ENCODE peak calls at places on chromosomes 11 and 22, in ten cellular contexts. One of them, this sample, is unnamed.
A peak's percentile ranks its signal among the peaks of the same experiment; 100 is the strongest.

GRCh38 chr11:35964846-35965245 is 21.0 kb downstream of the LDLRAD3 start:
- DNase-seq in spleen: no peak
- DNase-seq in suprapubic skin: no peak
- DNase-seq in CD4-positive, alpha-beta T cell: no peak
- DNase-seq in left ventricle myocardium inferior: no peak
- DNase-seq in foreskin keratinocyte: no peak
- DNase-seq in body of pancreas: no peak
- DNase-seq in heart right ventricle: no peak
- DNase-seq in caudate nucleus: no peak
- DNase-seq in WERI-Rb-1: no peak
- DNase-seq in this sample: no peak

GRCh38 chr22:37107779-37108621 is 1.5 kb downstream of the TMPRSS6 start:
- DNase-seq in CD4-positive, alpha-beta T cell: no peak
- DNase-seq in foreskin keratinocyte: no peak
- DNase-seq in spleen: no peak
- DNase-seq in caudate nucleus: no peak
- DNase-seq in suprapubic skin: no peak
- DNase-seq in body of pancreas: no peak
- DNase-seq in heart right ventricle: no peak
- DNase-seq in WERI-Rb-1: no peak
- DNase-seq in left ventricle myocardium inferior: no peak
- DNase-seq in this sample: no peak

GRCh38 chr22:24975813-24976341 is 23.4 kb downstream of the KIAA1671 start:
- DNase-seq in left ventricle myocardium inferior: peak; percentile 76
- DNase-seq in caudate nucleus: no peak
- DNase-seq in suprapubic skin: peak; percentile 89
- DNase-seq in heart right ventricle: peak; percentile 75
- DNase-seq in foreskin keratinocyte: no peak
- DNase-seq in CD4-positive, alpha-beta T cell: no peak
- DNase-seq in body of pancreas: no peak
- DNase-seq in spleen: no peak
- DNase-seq in WERI-Rb-1: no peak
- DNase-seq in this sample: no peak

GRCh38 chr11:36411202-36411640 is 98.9 kb downstream of the TRAF6 start:
- DNase-seq in spleen: peak; percentile 85
- DNase-seq in suprapubic skin: no peak
- DNase-seq in left ventricle myocardium inferior: no peak
- DNase-seq in body of pancreas: no peak
- DNase-seq in foreskin keratinocyte: no peak
- DNase-seq in CD4-positive, alpha-beta T cell: no peak
- DNase-seq in heart right ventricle: no peak
- DNase-seq in WERI-Rb-1: no peak
- DNase-seq in caudate nucleus: no peak
- DNase-seq in this sample: peak; percentile 69

GRCh38 chr11:130520231-130520630 is 71.8 kb downstream of the ADAMTS15 start:
- DNase-seq in caudate nucleus: no peak
- DNase-seq in WERI-Rb-1: no peak
- DNase-seq in heart right ventricle: peak; percentile 61
- DNase-seq in CD4-positive, alpha-beta T cell: no peak
- DNase-seq in body of pancreas: peak; percentile 72
- DNase-seq in foreskin keratinocyte: no peak
- DNase-seq in spleen: no peak
- DNase-seq in left ventricle myocardium inferior: peak; percentile 69
- DNase-seq in suprapubic skin: no peak
- DNase-seq in this sample: no peak

GRCh38 chr11:74278721-74279148 is 32.7 kb downstream of the P4HA3 start:
- DNase-seq in suprapubic skin: no peak
- DNase-seq in foreskin keratinocyte: peak; percentile 74
- DNase-seq in WERI-Rb-1: no peak
- DNase-seq in CD4-positive, alpha-beta T cell: no peak
- DNase-seq in heart right ventricle: peak; percentile 19
- DNase-seq in left ventricle myocardium inferior: peak; percentile 51
- DNase-seq in spleen: no peak
- DNase-seq in body of pancreas: peak; percentile 31
- DNase-seq in caudate nucleus: no peak
- DNase-seq in this sample: no peak

GRCh38 chr11:36574486-36574885 is 6.7 kb downstream of the RAG1 start:
- DNase-seq in left ventricle myocardium inferior: no peak
- DNase-seq in spleen: no peak
- DNase-seq in suprapubic skin: no peak
- DNase-seq in WERI-Rb-1: no peak
- DNase-seq in foreskin keratinocyte: no peak
- DNase-seq in heart right ventricle: no peak
- DNase-seq in caudate nucleus: no peak
- DNase-seq in body of pancreas: no peak
- DNase-seq in CD4-positive, alpha-beta T cell: no peak
- DNase-seq in this sample: no peak

GRCh38 chr11:41659990-41660389 is 200.5 kb upstream of the LRRC4C start:
- DNase-seq in heart right ventricle: no peak
- DNase-seq in CD4-positive, alpha-beta T cell: no peak
- DNase-seq in left ventricle myocardium inferior: no peak
- DNase-seq in spleen: no peak
- DNase-seq in body of pancreas: peak; percentile 26
- DNase-seq in caudate nucleus: no peak
- DNase-seq in foreskin keratinocyte: peak; percentile 15
- DNase-seq in WERI-Rb-1: no peak
- DNase-seq in suprapubic skin: no peak
- DNase-seq in this sample: no peak

GRCh38 chr11:96614846-96615245 is 225.0 kb downstream of the JRKL start:
- DNase-seq in WERI-Rb-1: peak; percentile 90
- DNase-seq in spleen: no peak
- DNase-seq in caudate nucleus: no peak
- DNase-seq in body of pancreas: no peak
- DNase-seq in CD4-positive, alpha-beta T cell: no peak
- DNase-seq in heart right ventricle: no peak
- DNase-seq in foreskin keratinocyte: no peak
- DNase-seq in left ventricle myocardium inferior: no peak
- DNase-seq in suprapubic skin: no peak
- DNase-seq in this sample: no peak

GRCh38 chr11:1456166-1456565 is 30.4 kb downstream of the MOB2 start:
- DNase-seq in WERI-Rb-1: no peak
- DNase-seq in CD4-positive, alpha-beta T cell: no peak
- DNase-seq in left ventricle myocardium inferior: no peak
- DNase-seq in spleen: no peak
- DNase-seq in caudate nucleus: no peak
- DNase-seq in heart right ventricle: no peak
- DNase-seq in body of pancreas: peak; percentile 58
- DNase-seq in foreskin keratinocyte: no peak
- DNase-seq in suprapubic skin: no peak
- DNase-seq in this sample: no peak

GRCh38 chr11:1805525-1805924 is 29.3 kb upstream of the SYT8 start:
- DNase-seq in body of pancreas: no peak
- DNase-seq in spleen: no peak
- DNase-seq in WERI-Rb-1: no peak
- DNase-seq in foreskin keratinocyte: no peak
- DNase-seq in caudate nucleus: no peak
- DNase-seq in suprapubic skin: no peak
- DNase-seq in left ventricle myocardium inferior: no peak
- DNase-seq in heart right ventricle: no peak
- DNase-seq in CD4-positive, alpha-beta T cell: no peak
- DNase-seq in this sample: no peak

GRCh38 chr22:47168441-47168840 is 406.0 kb downstream of the TBC1D22A start:
- DNase-seq in heart right ventricle: no peak
- DNase-seq in CD4-positive, alpha-beta T cell: no peak
- DNase-seq in body of pancreas: peak; percentile 4
- DNase-seq in suprapubic skin: peak; percentile 67
- DNase-seq in spleen: peak; percentile 41
- DNase-seq in WERI-Rb-1: peak; percentile 1
- DNase-seq in caudate nucleus: no peak
- DNase-seq in left ventricle myocardium inferior: no peak
- DNase-seq in foreskin keratinocyte: no peak
- DNase-seq in this sample: no peak

GRCh38 chr11:4713241-4713640 is 8.7 kb downstream of the MMP26 start:
- DNase-seq in body of pancreas: no peak
- DNase-seq in foreskin keratinocyte: peak; percentile 34
- DNase-seq in spleen: no peak
- DNase-seq in left ventricle myocardium inferior: no peak
- DNase-seq in caudate nucleus: no peak
- DNase-seq in suprapubic skin: no peak
- DNase-seq in WERI-Rb-1: no peak
- DNase-seq in CD4-positive, alpha-beta T cell: no peak
- DNase-seq in heart right ventricle: no peak
- DNase-seq in this sample: no peak

GRCh38 chr11:18774801-18775200 is 16.8 kb downstream of the PTPN5 start:
- DNase-seq in spleen: no peak
- DNase-seq in left ventricle myocardium inferior: no peak
- DNase-seq in body of pancreas: no peak
- DNase-seq in WERI-Rb-1: no peak
- DNase-seq in suprapubic skin: no peak
- DNase-seq in caudate nucleus: no peak
- DNase-seq in foreskin keratinocyte: no peak
- DNase-seq in CD4-positive, alpha-beta T cell: no peak
- DNase-seq in heart right ventricle: no peak
- DNase-seq in this sample: no peak

GRCh38 chr11:48101044-48101733 is 115.4 kb upstream of the OR4B1 start:
- DNase-seq in heart right ventricle: no peak
- DNase-seq in CD4-positive, alpha-beta T cell: no peak
- DNase-seq in left ventricle myocardium inferior: no peak
- DNase-seq in foreskin keratinocyte: no peak
- DNase-seq in body of pancreas: no peak
- DNase-seq in spleen: no peak
- DNase-seq in WERI-Rb-1: no peak
- DNase-seq in suprapubic skin: no peak
- DNase-seq in caudate nucleus: no peak
- DNase-seq in this sample: no peak

GRCh38 chr11:1763796-1764661 is at the start of gene CTSD:
- DNase-seq in caudate nucleus: peak; percentile 81
- DNase-seq in CD4-positive, alpha-beta T cell: peak; percentile 82
- DNase-seq in spleen: peak; percentile 97
- DNase-seq in heart right ventricle: peak; percentile 94
- DNase-seq in WERI-Rb-1: peak; percentile 81
- DNase-seq in left ventricle myocardium inferior: peak; percentile 93
- DNase-seq in foreskin keratinocyte: peak; percentile 29
- DNase-seq in suprapubic skin: peak; percentile 95
- DNase-seq in body of pancreas: peak; percentile 91
- DNase-seq in this sample: peak; percentile 88

GRCh38 chr11:94728541-94728940 is 39.6 kb upstream of the AMOTL1 start:
- DNase-seq in spleen: no peak
- DNase-seq in heart right ventricle: no peak
- DNase-seq in caudate nucleus: no peak
- DNase-seq in CD4-positive, alpha-beta T cell: no peak
- DNase-seq in left ventricle myocardium inferior: no peak
- DNase-seq in body of pancreas: no peak
- DNase-seq in suprapubic skin: no peak
- DNase-seq in foreskin keratinocyte: peak; percentile 57
- DNase-seq in WERI-Rb-1: no peak
- DNase-seq in this sample: no peak

GRCh38 chr11:69674267-69674885 is 777 bp downstream of the LTO1 start:
- DNase-seq in body of pancreas: no peak
- DNase-seq in WERI-Rb-1: no peak
- DNase-seq in left ventricle myocardium inferior: no peak
- DNase-seq in caudate nucleus: no peak
- DNase-seq in spleen: no peak
- DNase-seq in CD4-positive, alpha-beta T cell: no peak
- DNase-seq in suprapubic skin: peak; percentile 70
- DNase-seq in foreskin keratinocyte: peak; percentile 60
- DNase-seq in heart right ventricle: peak; percentile 40
- DNase-seq in this sample: peak; percentile 12

GRCh38 chr11:128367573-128367972 is 219.8 kb downstream of the ETS1 start:
- DNase-seq in CD4-positive, alpha-beta T cell: no peak
- DNase-seq in body of pancreas: no peak
- DNase-seq in WERI-Rb-1: no peak
- DNase-seq in suprapubic skin: no peak
- DNase-seq in foreskin keratinocyte: no peak
- DNase-seq in left ventricle myocardium inferior: no peak
- DNase-seq in spleen: no peak
- DNase-seq in heart right ventricle: no peak
- DNase-seq in caudate nucleus: no peak
- DNase-seq in this sample: peak; percentile 8

GRCh38 chr11:24678956-24679355 is 182.1 kb downstream of the LUZP2 start:
- DNase-seq in heart right ventricle: no peak
- DNase-seq in CD4-positive, alpha-beta T cell: no peak
- DNase-seq in spleen: no peak
- DNase-seq in caudate nucleus: no peak
- DNase-seq in suprapubic skin: no peak
- DNase-seq in WERI-Rb-1: no peak
- DNase-seq in foreskin keratinocyte: no peak
- DNase-seq in left ventricle myocardium inferior: no peak
- DNase-seq in body of pancreas: no peak
- DNase-seq in this sample: no peak
- H3K27ac ChIP-seq in heart right ventricle: no peak overlapping the region
- H3K27ac ChIP-seq in CD4-positive, alpha-beta T cell: no peak overlapping the region
- H3K27ac ChIP-seq in spleen: no peak overlapping the region
- H3K27ac ChIP-seq in caudate nucleus: no peak overlapping the region
- H3K27ac ChIP-seq in suprapubic skin: no peak overlapping the region
- H3K27ac ChIP-seq in WERI-Rb-1: no peak overlapping the region
- H3K27ac ChIP-seq in foreskin keratinocyte: no peak overlapping the region
- H3K27ac ChIP-seq in left ventricle myocardium inferior: no peak overlapping the region
- H3K27ac ChIP-seq in body of pancreas: no peak overlapping the region
- H3K27ac ChIP-seq in this sample: no peak overlapping the region

GRCh38 chr22:29994941-29995340 is 85.3 kb upstream of the HORMAD2 start:
- DNase-seq in caudate nucleus: no peak
- DNase-seq in heart right ventricle: no peak
- DNase-seq in left ventricle myocardium inferior: no peak
- DNase-seq in WERI-Rb-1: peak; percentile 78
- DNase-seq in foreskin keratinocyte: no peak
- DNase-seq in body of pancreas: no peak
- DNase-seq in CD4-positive, alpha-beta T cell: no peak
- DNase-seq in suprapubic skin: no peak
- DNase-seq in spleen: no peak
- DNase-seq in this sample: no peak
- H3K27ac ChIP-seq in caudate nucleus: no peak overlapping the region
- H3K27ac ChIP-seq in heart right ventricle: no peak overlapping the region
- H3K27ac ChIP-seq in left ventricle myocardium inferior: peak overlapping the region; percentile 37
- H3K27ac ChIP-seq in WERI-Rb-1: peak overlapping the region; percentile 83
- H3K27ac ChIP-seq in foreskin keratinocyte: peak overlapping the region; percentile 74
- H3K27ac ChIP-seq in body of pancreas: peak overlapping the region; percentile 68
- H3K27ac ChIP-seq in CD4-positive, alpha-beta T cell: no peak overlapping the region
- H3K27ac ChIP-seq in suprapubic skin: peak overlapping the region; percentile 36
- H3K27ac ChIP-seq in spleen: peak overlapping the region; percentile 56
- H3K27ac ChIP-seq in this sample: no peak overlapping the region

GRCh38 chr11:125720781-125721180 is 25.3 kb upstream of the PATE1 start:
- DNase-seq in heart right ventricle: no peak
- DNase-seq in CD4-positive, alpha-beta T cell: no peak
- DNase-seq in suprapubic skin: no peak
- DNase-seq in caudate nucleus: no peak
- DNase-seq in WERI-Rb-1: no peak
- DNase-seq in body of pancreas: no peak
- DNase-seq in foreskin keratinocyte: no peak
- DNase-seq in spleen: no peak
- DNase-seq in left ventricle myocardium inferior: no peak
- DNase-seq in this sample: no peak

GRCh38 chr11:125728969-125729368 is 17.1 kb upstream of the PATE1 start:
- DNase-seq in left ventricle myocardium inferior: no peak
- DNase-seq in CD4-positive, alpha-beta T cell: no peak
- DNase-seq in WERI-Rb-1: no peak
- DNase-seq in spleen: no peak
- DNase-seq in caudate nucleus: no peak
- DNase-seq in heart right ventricle: no peak
- DNase-seq in suprapubic skin: no peak
- DNase-seq in body of pancreas: no peak
- DNase-seq in foreskin keratinocyte: no peak
- DNase-seq in this sample: no peak

GRCh38 chr11:125724125-125724524 is 22.0 kb upstream of the PATE1 start:
- DNase-seq in foreskin keratinocyte: peak; percentile 18
- DNase-seq in WERI-Rb-1: no peak
- DNase-seq in spleen: no peak
- DNase-seq in body of pancreas: no peak
- DNase-seq in heart right ventricle: no peak
- DNase-seq in left ventricle myocardium inferior: no peak
- DNase-seq in CD4-positive, alpha-beta T cell: no peak
- DNase-seq in caudate nucleus: no peak
- DNase-seq in suprapubic skin: no peak
- DNase-seq in this sample: peak; percentile 10
- H3K27ac ChIP-seq in foreskin keratinocyte: no peak overlapping the region
- H3K27ac ChIP-seq in WERI-Rb-1: no peak overlapping the region
- H3K27ac ChIP-seq in spleen: no peak overlapping the region
- H3K27ac ChIP-seq in body of pancreas: no peak overlapping the region
- H3K27ac ChIP-seq in heart right ventricle: no peak overlapping the region
- H3K27ac ChIP-seq in left ventricle myocardium inferior: no peak overlapping the region
- H3K27ac ChIP-seq in CD4-positive, alpha-beta T cell: no peak overlapping the region
- H3K27ac ChIP-seq in caudate nucleus: no peak overlapping the region
- H3K27ac ChIP-seq in suprapubic skin: no peak overlapping the region
- H3K27ac ChIP-seq in this sample: no peak overlapping the region

GRCh38 chr22:48579915-48580279 is 1247.8 kb downstream of the BRD1 start:
- DNase-seq in body of pancreas: no peak
- DNase-seq in spleen: no peak
- DNase-seq in heart right ventricle: no peak
- DNase-seq in foreskin keratinocyte: no peak
- DNase-seq in suprapubic skin: no peak
- DNase-seq in CD4-positive, alpha-beta T cell: no peak
- DNase-seq in WERI-Rb-1: no peak
- DNase-seq in left ventricle myocardium inferior: no peak
- DNase-seq in caudate nucleus: no peak
- DNase-seq in this sample: no peak
- H3K27ac ChIP-seq in body of pancreas: no peak overlapping the region
- H3K27ac ChIP-seq in spleen: no peak overlapping the region
- H3K27ac ChIP-seq in heart right ventricle: no peak overlapping the region
- H3K27ac ChIP-seq in foreskin keratinocyte: no peak overlapping the region
- H3K27ac ChIP-seq in suprapubic skin: no peak overlapping the region
- H3K27ac ChIP-seq in CD4-positive, alpha-beta T cell: no peak overlapping the region
- H3K27ac ChIP-seq in WERI-Rb-1: no peak overlapping the region
- H3K27ac ChIP-seq in left ventricle myocardium inferior: no peak overlapping the region
- H3K27ac ChIP-seq in caudate nucleus: no peak overlapping the region
- H3K27ac ChIP-seq in this sample: no peak overlapping the region